ENCODE peak calls at places on chromosomes 3 and 15, in six cellular contexts. One of them, this sample, is unnamed.

GRCh38 chr15:27418729-27419128 is 447.7 kb downstream of the GABRG3 start:
- DNase-seq in choroid plexus epithelial cell: no peak
- DNase-seq in astrocyte of the spinal cord: peak
- DNase-seq in nephron progenitor cell: peak
- DNase-seq in T-helper 2 cell: no peak
- DNase-seq in RWPE1: no peak
- DNase-seq in this sample: no peak

GRCh38 chr3:184645304-184645703 is 66.6 kb downstream of the MAGEF1 start:
- DNase-seq in T-helper 2 cell: no peak
- DNase-seq in choroid plexus epithelial cell: peak
- DNase-seq in nephron progenitor cell: no peak
- DNase-seq in astrocyte of the spinal cord: no peak
- DNase-seq in RWPE1: no peak
- DNase-seq in this sample: no peak

GRCh38 chr3:126983653-126984390 is 907 bp downstream of the PLXNA1 start:
- DNase-seq in RWPE1: no peak
- DNase-seq in choroid plexus epithelial cell: peak
- DNase-seq in T-helper 2 cell: peak
- DNase-seq in astrocyte of the spinal cord: peak
- DNase-seq in nephron progenitor cell: peak
- DNase-seq in this sample: peak

GRCh38 chr3:19931180-19931692 is 2.8 kb downstream of the EFHB start:
- DNase-seq in nephron progenitor cell: no peak
- DNase-seq in astrocyte of the spinal cord: no peak
- DNase-seq in RWPE1: no peak
- DNase-seq in T-helper 2 cell: no peak
- DNase-seq in choroid plexus epithelial cell: no peak
- DNase-seq in this sample: peak

GRCh38 chr15:94317211-94317610 is 85.8 kb downstream of the MCTP2 start:
- DNase-seq in choroid plexus epithelial cell: no peak
- DNase-seq in nephron progenitor cell: no peak
- DNase-seq in RWPE1: no peak
- DNase-seq in astrocyte of the spinal cord: no peak
- DNase-seq in T-helper 2 cell: no peak
- DNase-seq in this sample: no peak

GRCh38 chr3:58544546-58544945 is 7.6 kb upstream of the ACOX2 start:
- DNase-seq in astrocyte of the spinal cord: no peak
- DNase-seq in T-helper 2 cell: no peak
- DNase-seq in choroid plexus epithelial cell: no peak
- DNase-seq in RWPE1: no peak
- DNase-seq in nephron progenitor cell: no peak
- DNase-seq in this sample: no peak

GRCh38 chr3:100982710-100983109 is 10.5 kb downstream of the ABI3BP start:
- DNase-seq in choroid plexus epithelial cell: peak
- DNase-seq in nephron progenitor cell: no peak
- DNase-seq in astrocyte of the spinal cord: peak
- DNase-seq in RWPE1: no peak
- DNase-seq in T-helper 2 cell: no peak
- DNase-seq in this sample: no peak

GRCh38 chr3:56025316-56025715 is 443.0 kb downstream of the ERC2 start:
- DNase-seq in nephron progenitor cell: no peak
- DNase-seq in choroid plexus epithelial cell: no peak
- DNase-seq in T-helper 2 cell: no peak
- DNase-seq in astrocyte of the spinal cord: no peak
- DNase-seq in RWPE1: no peak
- DNase-seq in this sample: no peak

GRCh38 chr3:51538459-51539290 is at the start of gene RAD54L2:
- DNase-seq in nephron progenitor cell: peak
- DNase-seq in choroid plexus epithelial cell: peak
- DNase-seq in RWPE1: peak
- DNase-seq in T-helper 2 cell: peak
- DNase-seq in astrocyte of the spinal cord: peak
- DNase-seq in this sample: peak

GRCh38 chr3:118772036-118773030 is 262.3 kb downstream of the IGSF11 start:
- DNase-seq in nephron progenitor cell: no peak
- DNase-seq in T-helper 2 cell: no peak
- DNase-seq in choroid plexus epithelial cell: peak
- DNase-seq in astrocyte of the spinal cord: peak
- DNase-seq in RWPE1: peak
- DNase-seq in this sample: peak

GRCh38 chr15:73265536-73266153 is 103.1 kb downstream of the HCN4 start:
- DNase-seq in RWPE1: peak
- DNase-seq in choroid plexus epithelial cell: peak
- DNase-seq in astrocyte of the spinal cord: peak
- DNase-seq in nephron progenitor cell: peak
- DNase-seq in T-helper 2 cell: peak
- DNase-seq in this sample: peak

GRCh38 chr3:111751961-111752360 is 107.1 kb upstream of the PHLDB2 start:
- DNase-seq in RWPE1: no peak
- DNase-seq in nephron progenitor cell: no peak
- DNase-seq in T-helper 2 cell: no peak
- DNase-seq in astrocyte of the spinal cord: peak
- DNase-seq in choroid plexus epithelial cell: peak
- DNase-seq in this sample: no peak

GRCh38 chr3:53766706-53767105 is 79.5 kb downstream of the CHDH start:
- DNase-seq in T-helper 2 cell: no peak
- DNase-seq in choroid plexus epithelial cell: no peak
- DNase-seq in RWPE1: no peak
- DNase-seq in nephron progenitor cell: no peak
- DNase-seq in astrocyte of the spinal cord: no peak
- DNase-seq in this sample: no peak

GRCh38 chr3:49872801-49873281 is 3.1 kb upstream of the CAMKV start:
- DNase-seq in choroid plexus epithelial cell: no peak
- DNase-seq in T-helper 2 cell: no peak
- DNase-seq in astrocyte of the spinal cord: no peak
- DNase-seq in RWPE1: no peak
- DNase-seq in nephron progenitor cell: no peak
- DNase-seq in this sample: peak

GRCh38 chr15:65881766-65882434 is 12.6 kb downstream of the RAB11A start:
- DNase-seq in astrocyte of the spinal cord: no peak
- DNase-seq in choroid plexus epithelial cell: no peak
- DNase-seq in T-helper 2 cell: no peak
- DNase-seq in nephron progenitor cell: no peak
- DNase-seq in RWPE1: no peak
- DNase-seq in this sample: no peak

GRCh38 chr3:168141405-168141993 is 45.8 kb upstream of the GOLIM4 start:
- DNase-seq in astrocyte of the spinal cord: no peak
- DNase-seq in nephron progenitor cell: no peak
- DNase-seq in choroid plexus epithelial cell: no peak
- DNase-seq in T-helper 2 cell: no peak
- DNase-seq in RWPE1: no peak
- DNase-seq in this sample: no peak

GRCh38 chr3:45199837-45200648 is 26.0 kb downstream of the TMEM158 start:
- DNase-seq in choroid plexus epithelial cell: peak
- DNase-seq in RWPE1: peak
- DNase-seq in T-helper 2 cell: no peak
- DNase-seq in nephron progenitor cell: no peak
- DNase-seq in astrocyte of the spinal cord: peak
- DNase-seq in this sample: no peak

GRCh38 chr3:70531063-70531657 is 218.7 kb upstream of the MDFIC2 start:
- DNase-seq in astrocyte of the spinal cord: peak
- DNase-seq in RWPE1: peak
- DNase-seq in nephron progenitor cell: no peak
- DNase-seq in choroid plexus epithelial cell: peak
- DNase-seq in T-helper 2 cell: no peak
- DNase-seq in this sample: no peak

GRCh38 chr3:8742921-8743605 is 9.5 kb downstream of the CAV3 start:
- DNase-seq in T-helper 2 cell: no peak
- DNase-seq in nephron progenitor cell: no peak
- DNase-seq in choroid plexus epithelial cell: peak
- DNase-seq in astrocyte of the spinal cord: peak
- DNase-seq in RWPE1: peak
- DNase-seq in this sample: no peak

GRCh38 chr15:69119692-69120395 is 40.6 kb upstream of the GLCE start:
- DNase-seq in RWPE1: no peak
- DNase-seq in astrocyte of the spinal cord: no peak
- DNase-seq in T-helper 2 cell: no peak
- DNase-seq in nephron progenitor cell: no peak
- DNase-seq in choroid plexus epithelial cell: no peak
- DNase-seq in this sample: no peak

GRCh38 chr15:47737424-47737823 is 20.1 kb downstream of the SEMA6D start:
- DNase-seq in T-helper 2 cell: no peak
- DNase-seq in astrocyte of the spinal cord: no peak
- DNase-seq in nephron progenitor cell: no peak
- DNase-seq in RWPE1: no peak
- DNase-seq in choroid plexus epithelial cell: peak
- DNase-seq in this sample: no peak

GRCh38 chr15:51776952-51777574 is 25.7 kb downstream of the TMOD2 start:
- DNase-seq in RWPE1: peak
- DNase-seq in nephron progenitor cell: peak
- DNase-seq in choroid plexus epithelial cell: peak
- DNase-seq in astrocyte of the spinal cord: peak
- DNase-seq in T-helper 2 cell: peak
- DNase-seq in this sample: peak

GRCh38 chr3:72797773-72798543 is 50.3 kb downstream of the SHQ1 start:
- DNase-seq in nephron progenitor cell: no peak
- DNase-seq in astrocyte of the spinal cord: peak
- DNase-seq in RWPE1: no peak
- DNase-seq in T-helper 2 cell: no peak
- DNase-seq in choroid plexus epithelial cell: peak
- DNase-seq in this sample: no peak

GRCh38 chr3:158520433-158520832 is 50.6 kb upstream of the MLF1 start:
- DNase-seq in nephron progenitor cell: no peak
- DNase-seq in astrocyte of the spinal cord: no peak
- DNase-seq in T-helper 2 cell: no peak
- DNase-seq in RWPE1: no peak
- DNase-seq in choroid plexus epithelial cell: no peak
- DNase-seq in this sample: no peak

GRCh38 chr15:51736646-51737537 is 563 bp downstream of the LYSMD2 start:
- DNase-seq in astrocyte of the spinal cord: no peak
- DNase-seq in RWPE1: peak
- DNase-seq in T-helper 2 cell: peak
- DNase-seq in choroid plexus epithelial cell: peak
- DNase-seq in nephron progenitor cell: no peak
- DNase-seq in this sample: peak

GRCh38 chr15:63939531-63940130 is 105.9 kb upstream of the HERC1 start:
- DNase-seq in choroid plexus epithelial cell: peak
- DNase-seq in nephron progenitor cell: no peak
- DNase-seq in T-helper 2 cell: no peak
- DNase-seq in astrocyte of the spinal cord: peak
- DNase-seq in RWPE1: no peak
- DNase-seq in this sample: peak

GRCh38 chr3:94076055-94076454 is 13.2 kb downstream of the NSUN3 start:
- DNase-seq in choroid plexus epithelial cell: peak
- DNase-seq in nephron progenitor cell: no peak
- DNase-seq in T-helper 2 cell: no peak
- DNase-seq in RWPE1: no peak
- DNase-seq in astrocyte of the spinal cord: peak
- DNase-seq in this sample: no peak

GRCh38 chr15:80999623-81000036 is 1.1 kb upstream of the TLNRD1 start:
- DNase-seq in choroid plexus epithelial cell: no peak
- DNase-seq in T-helper 2 cell: peak
- DNase-seq in nephron progenitor cell: no peak
- DNase-seq in astrocyte of the spinal cord: no peak
- DNase-seq in RWPE1: peak
- DNase-seq in this sample: peak

GRCh38 chr3:107384907-107385306 is 7.7 kb downstream of the CCDC54 start:
- DNase-seq in T-helper 2 cell: no peak
- DNase-seq in choroid plexus epithelial cell: no peak
- DNase-seq in nephron progenitor cell: no peak
- DNase-seq in RWPE1: no peak
- DNase-seq in astrocyte of the spinal cord: no peak
- DNase-seq in this sample: no peak

GRCh38 chr15:59543721-59544547 is 67.6 kb upstream of the GCNT3 start:
- DNase-seq in choroid plexus epithelial cell: no peak
- DNase-seq in T-helper 2 cell: no peak
- DNase-seq in nephron progenitor cell: no peak
- DNase-seq in RWPE1: no peak
- DNase-seq in astrocyte of the spinal cord: no peak
- DNase-seq in this sample: peak

GRCh38 chr3:136734382-136735070 is 17.7 kb downstream of the STAG1 start:
- DNase-seq in RWPE1: no peak
- DNase-seq in astrocyte of the spinal cord: no peak
- DNase-seq in T-helper 2 cell: no peak
- DNase-seq in nephron progenitor cell: no peak
- DNase-seq in choroid plexus epithelial cell: no peak
- DNase-seq in this sample: peak

GRCh38 chr3:127940116-127940515 is 25.1 kb downstream of the KBTBD12 start:
- DNase-seq in nephron progenitor cell: no peak
- DNase-seq in astrocyte of the spinal cord: no peak
- DNase-seq in T-helper 2 cell: no peak
- DNase-seq in RWPE1: no peak
- DNase-seq in choroid plexus epithelial cell: no peak
- DNase-seq in this sample: no peak

GRCh38 chr3:20108869-20109268 is 68.6 kb downstream of the KAT2B start:
- DNase-seq in RWPE1: no peak
- DNase-seq in T-helper 2 cell: no peak
- DNase-seq in choroid plexus epithelial cell: no peak
- DNase-seq in nephron progenitor cell: no peak
- DNase-seq in astrocyte of the spinal cord: no peak
- DNase-seq in this sample: no peak

GRCh38 chr15:61712124-61712759 is 348.0 kb downstream of the VPS13C start:
- DNase-seq in T-helper 2 cell: no peak
- DNase-seq in astrocyte of the spinal cord: no peak
- DNase-seq in nephron progenitor cell: no peak
- DNase-seq in RWPE1: no peak
- DNase-seq in choroid plexus epithelial cell: no peak
- DNase-seq in this sample: no peak

GRCh38 chr3:25259871-25260270 is 168.2 kb upstream of the RARB start:
- DNase-seq in astrocyte of the spinal cord: peak
- DNase-seq in T-helper 2 cell: no peak
- DNase-seq in nephron progenitor cell: no peak
- DNase-seq in RWPE1: no peak
- DNase-seq in choroid plexus epithelial cell: peak
- DNase-seq in this sample: no peak

GRCh38 chr3:108818404-108818803 is 4.2 kb upstream of the TRAT1 start:
- DNase-seq in RWPE1: peak
- DNase-seq in T-helper 2 cell: peak
- DNase-seq in choroid plexus epithelial cell: peak
- DNase-seq in astrocyte of the spinal cord: no peak
- DNase-seq in nephron progenitor cell: peak
- DNase-seq in this sample: peak

This sample was measured in activated CD8-positive, alpha-beta T cell treated with anti-CD3 and anti-CD28 coated beads for 36 hours.